ENCODE peak calls at places on chromosomes 5 and 9, in five cellular contexts. One of them, this sample, is unnamed.

GRCh38 chr9:120735415-120736126 is 21.3 kb upstream of the MEGF9 start:
- DNase-seq in lung: peak; percentile 78
- DNase-seq in T1000: no peak
- DNase-seq in ELR: no peak
- DNase-seq in T-cell: no peak
- DNase-seq in this sample: no peak

GRCh38 chr5:56493751-56494150 is 260.6 kb upstream of the ANKRD55 start:
- DNase-seq in lung: no peak
- DNase-seq in T1000: no peak
- DNase-seq in ELR: no peak
- DNase-seq in T-cell: no peak
- DNase-seq in this sample: no peak

GRCh38 chr9:21830589-21830988 is 28.2 kb downstream of the MTAP start:
- DNase-seq in lung: no peak
- DNase-seq in T1000: no peak
- DNase-seq in ELR: peak; percentile 38
- DNase-seq in T-cell: no peak
- DNase-seq in this sample: no peak

GRCh38 chr9:86176468-86176867 is 77.1 kb upstream of the GOLM1 start:
- DNase-seq in lung: no peak
- DNase-seq in T1000: peak; percentile 65
- DNase-seq in ELR: peak; percentile 47
- DNase-seq in T-cell: no peak
- DNase-seq in this sample: no peak

GRCh38 chr9:30609713-30610112 is 1774.7 kb upstream of the ACO1 start:
- DNase-seq in lung: no peak
- DNase-seq in T1000: no peak
- DNase-seq in ELR: no peak
- DNase-seq in T-cell: no peak
- DNase-seq in this sample: no peak

GRCh38 chr9:124352616-124353015 is 62.6 kb downstream of the PSMB7 start:
- DNase-seq in lung: no peak
- DNase-seq in T1000: no peak
- DNase-seq in ELR: no peak
- DNase-seq in T-cell: no peak
- DNase-seq in this sample: no peak

GRCh38 chr5:117095803-117096332 is 521.2 kb upstream of the SEMA6A start:
- DNase-seq in lung: no peak
- DNase-seq in T1000: no peak
- DNase-seq in ELR: no peak
- DNase-seq in T-cell: no peak
- DNase-seq in this sample: no peak

GRCh38 chr5:73701566-73701965 is 75.6 kb downstream of the ARHGEF28 start:
- DNase-seq in lung: no peak
- DNase-seq in T1000: no peak
- DNase-seq in ELR: peak; percentile 58
- DNase-seq in T-cell: no peak
- DNase-seq in this sample: peak; percentile 38

GRCh38 chr9:121322037-121322736 is 47.9 kb downstream of the STOM start:
- DNase-seq in lung: no peak
- DNase-seq in T1000: peak; percentile 19
- DNase-seq in ELR: peak; percentile 96
- DNase-seq in T-cell: no peak
- DNase-seq in this sample: peak; percentile 96